ENCODE peak calls at places on chromosomes 13 and 19, in five cellular contexts. S is A673, Q is GM23338, A is endothelial cell of umbilical vein, N is H1. C is an unnamed sample.

GRCh38 chr19:44949550-44949949 is 3.7 kb downstream of the APOC2 start:
- DNase-seq in S (no peak), Q (no peak), A (no peak), N (no peak), C (no peak)

GRCh38 chr13:50531917-50532899 is 311.3 kb downstream of the DLEU7 start:
- DNase-seq in S (peak; percentile 42), Q (no peak), A (peak; percentile 69), N (no peak), C (no peak)

GRCh38 chr19:47494729-47495128 is 10.7 kb upstream of the KPTN start:
- DNase-seq in S (no peak), Q (no peak), A (no peak), N (no peak), C (no peak)

GRCh38 chr13:27355894-27356293 is 68.5 kb upstream of the GTF3A start:
- DNase-seq in S (no peak), Q (peak; percentile 53), A (no peak), N (no peak), C (no peak)

GRCh38 chr13:29513002-29513980 is 82.2 kb downstream of the SLC7A1 start:
- DNase-seq in S (no peak), Q (no peak), A (peak; percentile 10), N (no peak), C (no peak)

GRCh38 chr19:19566306-19566705 is 28.2 kb downstream of the CILP2 start:
- DNase-seq in S (no peak), Q (no peak), A (no peak), N (no peak), C (no peak)

GRCh38 chr13:25796474-25796873 is 255.3 kb downstream of the SHISA2 start:
- DNase-seq in S (no peak), Q (no peak), A (no peak), N (no peak), C (no peak)

GRCh38 chr19:54369082-54369691 is 4.5 kb upstream of the LAIR1 start:
- DNase-seq in S (no peak), Q (no peak), A (no peak), N (no peak), C (peak; percentile 51)

GRCh38 chr13:47334173-47334572 is 437.3 kb upstream of the HTR2A start:
- DNase-seq in S (no peak), Q (no peak), A (no peak), N (no peak), C (no peak)

GRCh38 chr13:108690726-108691125 is 61.3 kb downstream of the MYO16 start:
- DNase-seq in S (no peak), Q (no peak), A (no peak), N (no peak), C (no peak)

GRCh38 chr13:62176051-62176450 is 760.4 kb upstream of the PCDH20 start:
- DNase-seq in S (no peak), Q (no peak), A (no peak), N (no peak), C (no peak)

GRCh38 chr13:114108141-114108761 is 24.2 kb downstream of the RASA3 start:
- DNase-seq in S (no peak), Q (no peak), A (no peak), N (no peak), C (no peak)

GRCh38 chr19:18637644-18638630 is 1.1 kb downstream of the KLHL26 start:
- DNase-seq in S (no peak), Q (peak; percentile 54), A (no peak), N (no peak), C (peak; percentile 21)

GRCh38 chr13:78160793-78161192 is 242.2 kb upstream of the EDNRB start:
- DNase-seq in S (no peak), Q (no peak), A (no peak), N (no peak), C (no peak)

GRCh38 chr19:50518091-50519005 is 4.6 kb upstream of the ASPDH start:
- DNase-seq in S (no peak), Q (peak; percentile 74), A (no peak), N (no peak), C (no peak)

GRCh38 chr13:51935326-51936171 is 73.8 kb downstream of the CCDC70 start:
- DNase-seq in S (peak; percentile 51), Q (peak; percentile 72), A (no peak), N (no peak), C (no peak)

GRCh38 chr13:71079638-71080037 is 787.4 kb downstream of the DACH1 start:
- DNase-seq in S (no peak), Q (no peak), A (peak; percentile 29), N (no peak), C (no peak)

GRCh38 chr19:5326986-5327623 is 13.5 kb downstream of the PTPRS start:
- DNase-seq in S (no peak), Q (peak; percentile 68), A (no peak), N (no peak), C (no peak)

GRCh38 chr19:38726284-38726673 is 18.0 kb downstream of the CAPN12 start:
- DNase-seq in S (no peak), Q (no peak), A (no peak), N (no peak), C (no peak)

GRCh38 chr13:28163587-28163986 is 25.2 kb downstream of the PAN3 start:
- DNase-seq in S (no peak), Q (no peak), A (no peak), N (no peak), C (no peak)

GRCh38 chr19:10120538-10121198 is 969 bp upstream of the EIF3G start:
- DNase-seq in S (peak; percentile 95), Q (no peak), A (peak; percentile 40), N (no peak), C (no peak)

DNA sequence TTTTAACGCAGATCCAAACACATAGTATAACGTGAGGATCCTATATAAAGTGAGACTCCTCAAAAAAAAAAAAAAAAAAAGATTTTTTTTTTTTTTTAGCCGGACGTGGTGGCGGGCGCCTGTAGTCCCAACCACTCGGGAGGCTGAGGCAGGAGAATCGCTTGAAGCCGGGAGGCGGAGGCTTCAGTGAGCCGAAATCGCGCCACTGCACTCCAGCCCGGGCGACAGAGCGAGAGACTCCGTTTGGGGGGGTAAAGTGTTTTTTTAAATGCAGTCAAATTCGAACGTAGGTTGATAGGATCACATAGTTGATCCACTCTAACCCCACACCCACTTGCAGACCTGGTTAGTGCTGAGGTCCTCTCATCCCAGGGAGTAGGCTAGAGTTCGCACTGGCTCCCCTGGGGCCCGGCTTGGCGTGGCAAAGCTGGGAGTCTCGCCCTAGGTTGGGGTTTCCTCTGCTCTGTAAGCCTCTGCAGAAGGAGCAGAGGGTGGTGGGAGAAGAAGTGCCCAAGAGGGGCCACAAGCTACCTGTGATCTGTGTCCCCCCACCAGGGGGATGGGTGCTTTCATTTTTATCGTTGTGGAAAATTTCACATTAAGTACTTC is 6.5 kb downstream of the RNF225 start:
- DNase-seq in S (no peak), Q (no peak), A (no peak), N (no peak), C (peak; percentile 45)
- H3K4me3 ChIP-seq in S (peak overlapping the region; percentile 72), Q (peak overlapping the region; percentile 83), A (no peak overlapping the region), N (peak overlapping the region; percentile 81), C (peak overlapping the region; percentile 77)

GRCh38 chr13:86052141-86052540 is 252.9 kb upstream of the SLITRK6 start:
- DNase-seq in S (no peak), Q (no peak), A (no peak), N (no peak), C (no peak)

DNA sequence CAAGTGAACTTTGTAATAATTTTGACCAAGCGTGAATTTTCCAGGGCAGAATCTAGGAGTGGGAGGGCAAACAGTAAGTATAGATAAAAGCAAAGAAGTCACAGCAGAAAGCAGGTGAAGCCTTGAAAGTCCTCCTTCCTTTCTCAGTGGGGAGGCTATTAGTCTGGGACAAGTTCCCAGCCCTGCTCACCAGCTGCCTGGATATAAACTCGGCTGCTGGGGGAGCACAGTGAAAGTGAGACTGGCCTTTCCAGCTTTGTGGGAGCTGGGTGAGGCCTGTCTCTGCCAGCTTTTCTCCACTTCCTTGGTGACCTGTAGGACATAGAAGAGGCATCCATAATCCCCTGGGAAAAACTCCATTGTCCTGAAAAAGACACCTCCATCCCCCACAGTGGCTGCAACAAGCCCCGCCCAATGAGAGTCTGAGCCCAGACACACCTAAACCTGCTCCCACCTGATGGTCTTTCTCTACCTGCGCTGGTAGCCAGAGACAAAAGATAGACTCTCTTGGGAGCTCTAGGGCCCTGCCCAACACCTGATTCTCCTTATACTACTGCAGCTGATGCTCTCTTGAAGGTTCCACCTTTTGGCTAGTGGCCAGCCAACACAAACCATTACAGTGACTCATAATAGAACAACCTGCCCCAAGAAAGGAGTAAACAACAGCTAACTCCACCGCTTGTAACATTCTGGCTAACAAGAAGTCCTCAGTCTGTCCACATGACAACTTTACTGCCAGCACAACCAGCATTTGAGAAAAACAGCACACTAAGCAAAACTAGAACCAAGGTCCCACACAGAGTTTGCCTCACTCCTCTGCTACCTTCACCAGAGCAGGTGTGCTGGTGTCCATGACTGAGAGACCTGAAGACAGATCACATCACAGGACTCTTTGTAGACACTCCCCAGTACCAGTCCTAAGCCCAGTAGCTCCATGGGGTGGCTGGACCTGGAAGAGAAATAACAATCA is 252.2 kb upstream of the SLITRK6 start:
- DNase-seq in S (no peak), Q (peak; percentile 4), A (no peak), N (no peak), C (no peak)
- H3K27ac ChIP-seq in S (no peak overlapping the region), Q (no peak overlapping the region), A (no peak overlapping the region), N (no peak overlapping the region), C (no peak overlapping the region)

GRCh38 chr13:101916108-101916757 is 463.8 kb downstream of the ITGBL1 start:
- DNase-seq in S (peak; percentile 61), Q (peak; percentile 81), A (no peak), N (peak; percentile 43), C (no peak)

GRCh38 chr13:101916758-101917474 is 464.4 kb downstream of the ITGBL1 start:
- DNase-seq in S (no peak), Q (peak; percentile 13), A (no peak), N (no peak), C (no peak)

GRCh38 chr13:101915755-101916107 is 463.3 kb downstream of the ITGBL1 start:
- DNase-seq in S (no peak), Q (peak; percentile 39), A (no peak), N (no peak), C (no peak)

GRCh38 chr13:101917833-101918755 is 465.6 kb downstream of the ITGBL1 start:
- DNase-seq in S (peak; percentile 67), Q (peak; percentile 67), A (no peak), N (no peak), C (no peak)

GRCh38 chr13:101917475-101917810 is 465.0 kb downstream of the ITGBL1 start:
- DNase-seq in S (peak; percentile 34), Q (peak; percentile 61), A (no peak), N (no peak), C (no peak)
- TF ChIP-seq EZH2 in S (no peak), Q (peak; percentile 68), A (peak; percentile 41), N (peak; percentile 61), C (no peak)

GRCh38 chr19:29842471-29843179 is 30.8 kb downstream of the CCNE1 start:
- DNase-seq in S (no peak), Q (no peak), A (no peak), N (no peak), C (no peak)
- H3K4me3 ChIP-seq in S (no peak overlapping the region), Q (peak overlapping the region; percentile 86), A (no peak overlapping the region), N (peak overlapping the region; percentile 32), C (no peak overlapping the region)

DNA sequence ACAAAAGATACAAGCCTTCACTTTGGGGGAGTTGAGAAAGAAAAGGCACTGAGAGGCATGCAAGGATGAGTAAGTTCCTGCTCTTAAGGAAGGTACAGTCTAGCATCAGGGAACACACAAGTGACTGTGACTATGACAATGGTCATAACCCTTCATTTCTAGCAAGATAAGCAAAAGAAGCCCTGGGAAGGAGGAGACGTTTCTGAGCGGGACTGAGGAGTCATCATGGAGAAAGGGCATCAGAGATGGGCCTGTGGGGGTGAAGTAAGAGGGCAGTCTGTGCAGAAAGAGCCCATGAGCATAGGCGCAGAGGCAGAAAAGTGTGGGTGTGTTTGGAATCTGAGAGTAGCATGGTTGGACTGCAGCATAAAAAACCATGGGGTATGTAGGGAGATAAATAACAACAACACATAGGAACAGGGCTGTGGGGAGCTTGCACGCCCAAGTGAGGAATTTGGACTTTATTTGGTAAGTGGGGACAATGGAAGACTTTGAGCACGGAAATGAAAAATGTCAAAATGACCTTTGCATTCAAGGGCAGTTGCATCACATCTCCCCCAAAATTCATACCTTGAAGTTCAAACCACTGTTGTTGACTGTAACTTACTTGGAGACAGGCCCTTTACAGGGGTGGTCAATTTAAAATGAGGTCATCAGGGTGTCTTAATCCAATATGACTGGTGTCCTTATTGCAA is 86.7 kb downstream of the MBNL2 start:
- DNase-seq in S (no peak), Q (no peak), A (no peak), N (no peak), C (no peak)
- H3K27ac ChIP-seq in S (no peak overlapping the region), Q (peak overlapping the region; percentile 52), A (peak overlapping the region; percentile 83), N (no peak overlapping the region), C (no peak overlapping the region)